ENCODE peak calls at places on chromosomes 6 and 20, in eight cellular contexts. I, C, B, P, R, Q, J and E are unnamed samples.

GRCh38 chr20:38426006-38426405 is 9.1 kb downstream of the SNHG17 start:
- DNase-seq in I (no peak), C (no peak), B (no peak), P (no peak), R (peak; percentile 37), Q (no peak), J (no peak), E (no peak)

GRCh38 chr6:17214106-17214505 is 67.1 kb upstream of the RBM24 start:
- DNase-seq in I (no peak), C (no peak), B (no peak), P (no peak), R (no peak), Q (no peak), J (no peak), E (no peak)

GRCh38 chr6:165701005-165701404 is 38.0 kb upstream of the PDE10A start:
- DNase-seq in I (no peak), C (no peak), B (no peak), P (no peak), R (no peak), Q (no peak), J (no peak), E (no peak)

GRCh38 chr6:43395822-43396221 is 26.4 kb upstream of the ZNF318 start:
- DNase-seq in I (no peak), C (no peak), B (no peak), P (no peak), R (no peak), Q (no peak), J (no peak), E (no peak)

GRCh38 chr6:41922154-41922553 is 855 bp downstream of the BYSL start:
- DNase-seq in I (no peak), C (no peak), B (no peak), P (no peak), R (no peak), Q (no peak), J (no peak), E (no peak)

GRCh38 chr6:50826037-50826761 is 7.5 kb downstream of the TFAP2B start:
- DNase-seq in I (no peak), C (no peak), B (no peak), P (no peak), R (no peak), Q (no peak), J (no peak), E (no peak)

GRCh38 chr6:132333639-132334516 is 67.4 kb downstream of the MOXD1 start:
- DNase-seq in I (peak; percentile 68), C (peak; percentile 68), B (no peak), P (no peak), R (peak; percentile 78), Q (peak; percentile 33), J (no peak), E (no peak)

GRCh38 chr6:78611886-78612480 is 255.4 kb upstream of the IRAK1BP1 start:
- DNase-seq in I (no peak), C (no peak), B (no peak), P (no peak), R (peak; percentile 47), Q (no peak), J (no peak), E (no peak)

GRCh38 chr6:37889015-37889885 is 69.7 kb downstream of the ZFAND3 start:
- DNase-seq in I (no peak), C (no peak), B (no peak), P (no peak), R (no peak), Q (no peak), J (no peak), E (no peak)

GRCh38 chr6:128336436-128337095 is 183.8 kb downstream of the PTPRK start:
- DNase-seq in I (no peak), C (no peak), B (no peak), P (no peak), R (no peak), Q (no peak), J (no peak), E (no peak)

GRCh38 chr6:113824411-113824810 is 32.7 kb upstream of the MARCKS start:
- DNase-seq in I (no peak), C (no peak), B (no peak), P (no peak), R (no peak), Q (no peak), J (no peak), E (no peak)

GRCh38 chr6:163955752-163956151 is 541.2 kb downstream of the QKI start:
- DNase-seq in I (no peak), C (no peak), B (no peak), P (peak; percentile 7), R (no peak), Q (no peak), J (no peak), E (no peak)

GRCh38 chr6:74609857-74610256 is 596.0 kb downstream of the COL12A1 start:
- DNase-seq in I (no peak), C (no peak), B (no peak), P (no peak), R (no peak), Q (no peak), J (no peak), E (no peak)

GRCh38 chr6:19413323-19413722 is 423.8 kb upstream of the ID4 start:
- DNase-seq in I (no peak), C (peak; percentile 40), B (no peak), P (no peak), R (no peak), Q (no peak), J (no peak), E (no peak)

GRCh38 chr20:46243707-46244628 is 64.3 kb downstream of the CDH22 start:
- DNase-seq in I (no peak), C (no peak), B (no peak), P (no peak), R (no peak), Q (no peak), J (no peak), E (no peak)

GRCh38 chr6:3063733-3064700 is 4.3 kb upstream of the RIPK1 start:
- DNase-seq in I (peak; percentile 98), C (peak; percentile 86), B (peak; percentile 99), P (peak; percentile 98), R (peak; percentile 87), Q (peak; percentile 93), J (peak; percentile 91), E (peak; percentile 99)

DNA sequence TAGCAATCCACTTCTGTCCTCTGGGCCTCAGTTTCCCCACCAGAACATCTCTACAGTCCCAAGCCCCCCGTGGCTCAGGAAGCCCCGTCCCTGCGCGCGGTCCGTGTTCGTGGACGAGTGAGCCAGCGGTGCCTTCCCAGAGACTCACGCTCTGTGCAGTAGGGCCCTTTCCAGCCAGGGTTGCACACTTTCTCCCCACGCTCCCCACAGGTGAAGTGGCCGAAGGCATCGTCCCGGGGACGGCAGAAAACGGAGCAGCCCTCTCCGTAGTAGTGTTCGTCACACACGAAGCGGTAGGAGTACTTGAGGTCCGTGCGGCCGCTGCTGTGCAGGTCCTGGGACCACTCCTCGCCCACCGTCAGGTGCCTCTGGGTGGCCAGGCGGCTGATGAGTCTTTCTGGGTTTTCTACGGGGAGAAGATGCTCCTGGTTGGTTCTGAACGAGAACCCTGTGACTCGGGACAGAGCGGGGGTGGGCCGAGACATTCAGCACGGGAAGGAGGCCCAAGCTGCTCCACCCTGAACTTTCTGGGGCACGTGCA is 2.7 kb downstream of the DLL1 start:
- DNase-seq in I (peak; percentile 45), C (no peak), B (peak; percentile 74), P (no peak), R (no peak), Q (no peak), J (peak; percentile 22), E (peak; percentile 41)
- H3K27ac ChIP-seq in I (peak overlapping the region; percentile 90), C (no peak overlapping the region), B (peak overlapping the region; percentile 61), P (no peak overlapping the region), R (no peak overlapping the region), Q (no peak overlapping the region), J (no peak overlapping the region), E (no peak overlapping the region)

GRCh38 chr20:63052571-63053429 is 46.0 kb upstream of the BHLHE23 start:
- DNase-seq in I (no peak), C (no peak), B (peak; percentile 64), P (no peak), R (no peak), Q (no peak), J (no peak), E (peak; percentile 27)
- TF ChIP-seq CTCF in I (no peak), C (no peak), B (no peak), P (no peak), R (no peak), Q (no peak), J (no peak), E (no peak)

GRCh38 chr6:149544646-149545257 is 1.1 kb downstream of the PPIL4 start:
- DNase-seq in I (no peak), C (no peak), B (no peak), P (no peak), R (no peak), Q (no peak), J (no peak), E (no peak)

GRCh38 chr6:149541139-149541538 is 4.7 kb downstream of the PPIL4 start:
- DNase-seq in I (no peak), C (no peak), B (no peak), P (no peak), R (no peak), Q (no peak), J (no peak), E (no peak)

GRCh38 chr6:149545258-149545753 is 537 bp downstream of the PPIL4 start:
- DNase-seq in I (peak; percentile 52), C (no peak), B (peak; percentile 82), P (no peak), R (peak; percentile 42), Q (peak; percentile 42), J (peak; percentile 57), E (peak; percentile 54)

DNA sequence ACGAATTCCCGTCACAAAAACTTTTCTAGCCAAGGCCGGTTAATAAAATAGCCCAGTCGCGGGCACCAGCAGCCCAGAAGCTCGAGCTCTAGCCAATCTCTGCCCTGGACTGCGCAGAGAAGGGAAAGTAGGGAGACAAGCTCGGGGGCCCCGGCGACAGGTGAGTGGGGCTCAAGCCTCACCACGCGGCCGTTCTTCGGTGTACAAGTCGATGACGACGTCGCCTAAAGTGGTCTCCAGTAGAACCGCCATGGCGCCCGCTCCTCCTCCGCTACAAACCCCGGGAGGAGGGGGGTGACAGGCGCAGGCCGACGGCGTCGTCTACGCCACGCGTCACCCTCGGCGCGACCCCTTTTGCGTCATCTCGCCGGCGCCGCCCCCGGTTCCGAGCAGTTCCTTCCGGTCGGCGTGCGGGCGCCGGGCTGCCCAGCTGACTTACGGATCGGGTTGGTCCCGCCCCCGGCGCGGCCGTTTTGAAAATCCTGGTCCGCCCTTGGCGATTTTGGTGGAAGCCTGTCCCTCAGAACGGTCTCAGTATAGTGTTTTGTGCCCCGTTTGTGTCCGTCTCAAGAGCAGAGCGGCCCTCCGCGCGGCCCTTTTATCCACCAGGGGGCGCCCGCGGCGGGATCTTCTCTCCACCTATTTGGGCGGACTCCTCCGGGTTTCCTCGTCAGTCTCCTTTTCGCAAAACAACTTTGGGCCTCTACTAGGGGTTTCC is at the start of gene PPIL4:
- DNase-seq in I (peak; percentile 98), C (peak; percentile 87), B (peak; percentile 99), P (peak; percentile 98), R (peak; percentile 92), Q (peak; percentile 96), J (peak; percentile 97), E (peak; percentile 96)
- TF ChIP-seq POLR2A in I (peak; percentile 76), C (peak; percentile 48), B (peak; percentile 77), P (peak; percentile 54), R (peak; percentile 46), Q (peak; percentile 68), J (peak; percentile 94), E (peak; percentile 80)

DNA sequence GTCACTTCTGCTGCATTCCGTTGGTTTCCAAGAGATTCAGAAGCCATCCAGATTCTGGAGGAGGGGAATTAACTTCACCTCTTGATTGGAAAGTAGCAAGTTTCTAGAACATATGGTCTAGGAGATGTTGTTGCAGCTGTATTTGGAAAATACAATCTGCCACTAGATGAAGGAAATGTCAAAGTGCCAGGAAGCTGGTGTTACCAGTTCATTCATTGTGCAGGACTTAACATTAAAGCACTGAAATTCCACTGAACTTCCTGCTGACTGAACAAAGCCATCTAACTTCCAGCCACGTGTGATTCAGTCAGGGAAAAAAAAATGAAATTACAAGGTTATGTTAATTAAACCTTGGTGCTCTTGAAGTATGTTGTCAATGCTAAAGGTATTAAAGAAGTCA is 321.5 kb upstream of the SASH1 start:
- DNase-seq in I (no peak), C (no peak), B (no peak), P (no peak), R (no peak), Q (no peak), J (no peak), E (no peak)
- H3K27ac ChIP-seq in I (no peak overlapping the region), C (no peak overlapping the region), B (peak overlapping the region; percentile 71), P (no peak overlapping the region), R (no peak overlapping the region), Q (no peak overlapping the region), J (no peak overlapping the region), E (no peak overlapping the region)